ENCODE peak calls at places on chromosomes 6 and 20, in eight cellular contexts. F is upper lobe of right lung; G is prostate gland; R is psoas muscle; S is IMR-90; W is CD8-positive, alpha-beta memory T cell; M is neuronal stem cell; X is lung. N is an unnamed sample. For H3K4me1 and H3K27me3, the result is how much of the 10 kb centered on the place peaks cover.

GRCh38 chr6:127933852-127934840 is 33.3 kb upstream of the THEMIS start:
- DNase-seq in F (no peak), X (no peak), R (no peak), S (no peak), M (no peak), G (no peak), W (no peak), N (no peak)

GRCh38 chr6:158635427-158636073 is 9.0 kb downstream of the DYNLT1 start:
- DNase-seq in M (no peak), S (no peak), W (no peak), G (no peak), X (no peak), R (no peak), F (peak), N (no peak)

GRCh38 chr6:15877245-15877644 is 214.4 kb upstream of the DTNBP1 start:
- DNase-seq in G (no peak), S (no peak), F (no peak), W (no peak), R (no peak), X (no peak), M (no peak), N (no peak)

GRCh38 chr6:3157151-3157933 is at the start of gene TUBB2A:
- DNase-seq in X (peak), F (peak), W (peak), M (peak), R (peak), G (peak), S (peak), N (peak)

GRCh38 chr6:152273002-152273401 is 364.2 kb downstream of the SYNE1 start:
- DNase-seq in G (no peak), F (no peak), S (peak), W (no peak), X (no peak), R (no peak), M (no peak), N (peak)

GRCh38 chr6:4962905-4963304 is 40.9 kb downstream of the RPP40 start:
- DNase-seq in G (no peak), W (no peak), X (no peak), M (no peak), F (no peak), S (no peak), R (no peak), N (no peak)

GRCh38 chr6:14265049-14266021 is 147.8 kb downstream of the CD83 start:
- DNase-seq in G (no peak), W (no peak), M (no peak), X (no peak), R (no peak), F (no peak), S (no peak), N (no peak)

GRCh38 chr20:61773081-61773631 is 292.5 kb downstream of the TAF4 start:
- DNase-seq in F (no peak), S (no peak), W (no peak), X (no peak), R (no peak), M (no peak), G (no peak), N (no peak)

GRCh38 chr6:40897390-40898003 is 141.5 kb downstream of the UNC5CL start:
- DNase-seq in G (no peak), W (no peak), S (no peak), R (no peak), X (no peak), F (no peak), M (no peak), N (no peak)

DNA sequence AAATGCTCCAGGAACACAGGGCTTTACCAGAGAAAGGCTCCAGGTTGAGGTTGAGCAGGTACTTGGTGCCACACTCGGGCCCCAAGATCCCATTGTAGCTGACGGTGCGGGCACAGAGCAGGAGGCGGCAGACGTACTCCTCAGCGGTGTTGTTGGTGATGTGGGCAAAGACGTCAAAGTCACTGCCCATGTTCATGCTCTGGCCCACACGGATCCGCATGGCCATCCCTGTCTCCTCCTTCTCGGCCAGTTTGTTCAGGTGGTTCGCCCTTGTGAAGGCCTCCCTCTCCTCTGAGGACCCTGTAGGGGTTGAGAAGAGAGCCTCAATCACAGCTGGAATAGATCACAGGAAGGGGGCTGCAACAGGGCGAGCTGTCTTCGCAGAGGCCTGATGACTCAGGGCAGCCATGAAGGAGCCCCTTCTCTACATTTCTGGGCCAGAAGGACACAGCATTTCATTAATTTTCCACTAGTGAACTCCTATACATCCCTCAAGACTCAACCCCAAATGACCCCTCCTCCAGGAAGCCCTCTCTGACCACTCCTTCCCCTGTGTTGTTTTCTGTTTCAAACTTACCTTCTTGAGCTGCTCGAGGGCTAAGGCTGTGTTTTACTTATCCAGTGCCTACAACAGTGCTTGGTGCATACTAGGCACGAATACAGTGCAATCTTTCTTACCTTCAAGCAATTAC is 26.8 kb downstream of the TGM2 start:
- DNase-seq in W (no peak), R (no peak), S (no peak), F (peak), G (no peak), M (no peak), X (no peak), N (no peak)
- H3K4me1 ChIP-seq in W (under half), R (under half), S (under half), F (under half), G (under half), M (under half), X (under half), N (under half)

DNA sequence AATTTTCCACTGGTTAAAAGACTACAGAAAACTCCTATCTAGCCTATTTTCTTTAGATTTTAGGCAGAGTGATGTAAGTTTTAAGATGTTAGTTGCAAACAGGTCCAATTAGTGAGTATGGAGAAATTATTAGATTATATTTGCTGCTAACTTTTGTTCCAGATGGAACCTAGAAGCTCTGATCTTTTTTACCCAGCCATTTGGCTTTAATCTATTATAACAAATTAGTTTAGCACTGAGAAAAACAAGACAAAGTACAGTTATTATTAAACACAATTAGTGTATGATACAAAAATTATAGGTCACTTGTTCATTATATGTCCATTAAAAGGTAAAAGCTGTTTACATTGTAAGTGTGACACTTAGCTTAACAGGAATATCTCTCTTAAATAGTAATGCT is 2.5 kb downstream of the FAM162B start:
- DNase-seq in M (no peak), S (no peak), W (no peak), X (no peak), R (no peak), G (no peak), F (no peak), N (no peak)
- H3K27me3 ChIP-seq in M (under half), S (under half), W (under half), X (under half), R (under half), G (under half), F (under half), N (under half)

GRCh38 chr20:8155848-8156602 is 24.0 kb downstream of the PLCB1 start:
- DNase-seq in M (no peak), W (no peak), X (no peak), F (no peak), S (peak), R (peak), G (no peak), N (peak)

GRCh38 chr20:8155229-8155628 is 23.2 kb downstream of the PLCB1 start:
- DNase-seq in G (no peak), W (no peak), F (no peak), M (no peak), S (peak), X (no peak), R (no peak), N (no peak)

GRCh38 chr20:8153281-8153908 is 21.3 kb downstream of the PLCB1 start:
- DNase-seq in W (no peak), X (no peak), G (peak), S (peak), F (no peak), R (no peak), M (no peak), N (no peak)

GRCh38 chr20:8152847-8153246 is 20.8 kb downstream of the PLCB1 start:
- DNase-seq in F (no peak), R (no peak), G (no peak), S (no peak), X (no peak), W (no peak), M (no peak), N (no peak)

DNA sequence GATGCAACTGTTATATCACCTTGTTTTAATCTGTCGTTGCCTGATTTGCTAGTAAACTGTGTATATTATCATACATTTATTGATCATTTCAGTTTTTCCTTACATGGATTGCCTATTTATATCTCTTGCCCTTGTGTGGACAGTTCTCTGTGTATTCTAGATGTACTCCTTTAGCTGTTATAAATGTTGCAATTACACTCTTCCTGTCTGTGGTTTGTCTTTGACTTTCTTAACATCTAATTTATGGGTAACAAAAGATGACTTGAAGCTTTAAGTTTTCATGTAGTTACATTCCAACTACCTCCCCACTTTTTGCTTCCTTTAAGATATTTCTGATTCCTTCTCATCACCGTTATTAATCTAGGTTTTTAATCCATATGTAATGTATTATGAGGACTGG is 22.6 kb downstream of the PLCB1 start:
- DNase-seq in G (no peak), S (no peak), M (no peak), X (no peak), W (no peak), R (no peak), F (no peak), N (no peak)
- H3K4me1 ChIP-seq in G (under half), S (under half), M (under half), X (under half), W (half or more), R (half or more), F (under half), N (under half)

DNA sequence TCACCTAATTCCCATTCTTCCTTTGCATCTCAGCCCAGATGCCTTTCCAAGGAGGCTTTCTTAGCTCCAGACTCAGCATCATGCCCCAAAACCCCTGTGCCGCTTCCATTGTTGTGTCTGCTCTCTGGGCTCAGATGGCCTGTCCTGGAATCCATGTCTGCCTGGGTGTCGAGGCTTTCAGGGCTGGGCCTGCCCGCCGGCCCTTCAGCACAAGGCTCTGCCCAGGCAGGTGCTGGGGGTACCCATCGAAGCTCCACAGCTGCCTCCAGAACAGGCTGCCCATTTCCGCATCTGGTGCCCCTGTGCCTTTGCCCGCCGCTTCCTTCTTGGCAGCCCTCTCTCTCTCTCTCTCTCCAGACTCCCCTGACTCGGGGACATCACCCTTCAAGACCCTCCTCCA is 1.2 kb downstream of the CPXM1 start:
- DNase-seq in S (no peak), R (no peak), G (no peak), X (no peak), F (no peak), M (no peak), W (no peak), N (no peak)
- H3K27me3 ChIP-seq in S (under half), R (under half), G (under half), X (under half), F (half or more), M (under half), W (under half), N (under half)

GRCh38 chr20:50264534-50265145 is 74.0 kb downstream of the CEBPB start:
- DNase-seq in W (no peak), M (no peak), R (peak), X (no peak), F (no peak), G (no peak), S (no peak), N (no peak)
- H3K4me1 ChIP-seq in W (under half), M (under half), R (under half), X (under half), F (under half), G (under half), S (under half), N (under half)

DNA sequence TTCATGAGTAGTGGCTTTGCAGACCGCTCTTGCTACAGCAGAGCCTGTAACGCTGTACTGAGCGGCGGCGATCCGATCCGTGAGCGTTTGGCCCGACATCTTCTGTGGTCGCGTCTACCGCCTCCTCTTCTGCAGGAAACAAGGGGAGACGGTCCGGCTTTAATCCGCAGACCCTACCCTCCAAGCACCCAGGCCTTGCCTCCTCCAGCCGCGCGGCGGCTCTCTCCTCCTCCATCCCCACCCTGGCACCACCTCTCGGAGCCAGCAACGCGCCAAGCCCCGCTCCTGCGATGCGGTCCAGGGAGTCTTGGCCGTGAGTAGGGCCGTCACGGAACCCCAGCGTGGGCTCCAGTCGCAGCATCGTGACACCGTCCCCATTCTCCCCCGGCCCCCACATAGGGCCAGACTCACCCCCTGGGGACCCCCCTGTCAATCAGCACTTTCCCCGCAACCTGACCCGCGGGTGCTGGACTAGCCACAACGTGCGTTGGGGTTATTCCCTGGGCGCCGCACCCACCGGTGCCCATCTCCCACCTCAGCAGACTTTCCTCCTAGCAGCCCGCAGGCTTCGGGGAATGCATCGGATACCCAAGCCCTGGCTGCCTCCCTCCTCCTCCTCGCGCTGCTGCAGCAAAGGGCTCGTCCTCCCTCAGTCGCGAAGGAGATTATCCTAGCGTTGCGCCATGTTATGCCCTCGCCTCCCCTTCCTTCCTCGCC is 914 bp downstream of the SNAP91 start:
- DNase-seq in R (no peak), S (no peak), W (no peak), F (peak), G (peak), M (peak), X (no peak), N (no peak)
- H3K27me3 ChIP-seq in R (under half), S (under half), W (under half), F (under half), G (under half), M (under half), X (under half), N (under half)

GRCh38 chr6:11609324-11610071 is 71.9 kb downstream of the TMEM170B start:
- DNase-seq in W (no peak), G (no peak), S (peak), F (no peak), X (peak), R (no peak), M (no peak), N (peak)
- H3K4me1 ChIP-seq in W (under half), G (under half), S (under half), F (under half), X (under half), R (under half), M (under half), N (under half)

GRCh38 chr6:138769102-138769676 is 4.4 kb upstream of the CCDC28A start:
- DNase-seq in R (no peak), G (no peak), S (no peak), W (no peak), F (no peak), X (no peak), M (no peak), N (no peak)
- H3K27me3 ChIP-seq in R (under half), G (under half), S (under half), W (under half), F (under half), X (under half), M (under half), N (under half)

GRCh38 chr6:7138111-7138510 is 30.4 kb downstream of the RREB1 start:
- DNase-seq in W (no peak), M (no peak), G (no peak), F (no peak), S (no peak), R (no peak), X (no peak), N (no peak)
- H3K4me1 ChIP-seq in W (half or more), M (under half), G (under half), F (under half), S (under half), R (half or more), X (under half), N (under half)

GRCh38 chr6:133432021-133432989 is 191.1 kb downstream of the EYA4 start:
- DNase-seq in M (no peak), G (no peak), S (no peak), R (peak), F (no peak), W (no peak), X (no peak), N (no peak)
- H3K27me3 ChIP-seq in M (under half), G (under half), S (under half), R (under half), F (under half), W (under half), X (under half), N (under half)